ENCODE peak calls at places on chromosomes 4 and X, in eight cellular contexts. U is posterior cingulate gyrus; Q is activated effector memory CD4-positive, alpha-beta T cell treated with Interleukin-2 at 50 U/mL for 16 hours; K is aorta; R is NCI-H526 treated with DMSO at 0.1 percent for 48 hours; L is KBM-7; O is activated naive CD4-positive, alpha-beta T cell treated with anti-CD3 and anti-CD28 coated beads, Interleukin-2, amount 10 ng/mL, durations not matched to agents 7 days and 5 days; V is naive B cell. S is an unnamed sample.

GRCh38 chrX:28229217-28229616 is 248.0 kb upstream of the DCAF8L1 start:
- DNase-seq in K (no peak), Q (no peak), O (no peak), R (no peak), V (no peak), L (no peak), U (no peak), S (no peak)

GRCh38 chr4:155909615-155910226 is 6.2 kb downstream of the TDO2 start:
- DNase-seq in V (no peak), L (no peak), Q (no peak), K (no peak), U (no peak), O (no peak), R (no peak), S (no peak)

GRCh38 chrX:7927259-7928167 is at the start of gene PNPLA4:
- DNase-seq in U (peak; percentile 78), K (peak; percentile 89), L (no peak), O (peak; percentile 86), R (peak; percentile 89), Q (peak; percentile 73), V (peak; percentile 90), S (peak; percentile 81)

GRCh38 chr4:141346144-141346543 is 125.4 kb downstream of the ZNF330 start:
- DNase-seq in L (peak; percentile 42), V (no peak), U (no peak), O (no peak), Q (no peak), R (peak; percentile 19), K (no peak), S (no peak)

GRCh38 chrX:3346436-3347329 is at the start of gene MXRA5:
- DNase-seq in Q (no peak), R (no peak), U (no peak), V (no peak), O (no peak), L (no peak), K (peak; percentile 48), S (peak; percentile 78)

GRCh38 chr4:85747871-85748491 is 273.0 kb downstream of the ARHGAP24 start:
- DNase-seq in L (peak; percentile 70), V (peak; percentile 73), K (no peak), O (no peak), Q (no peak), R (peak; percentile 15), U (no peak), S (no peak)

GRCh38 chr4:15690020-15690809 is 8.6 kb downstream of the FAM200B start:
- DNase-seq in L (no peak), Q (no peak), R (no peak), K (no peak), O (no peak), V (no peak), U (no peak), S (no peak)

GRCh38 chr4:108834787-108835384 is 72.0 kb upstream of the ETNPPL start:
- DNase-seq in U (no peak), O (no peak), K (no peak), V (no peak), L (peak; percentile 67), R (peak; percentile 52), Q (no peak), S (no peak)

GRCh38 chr4:40099010-40099409 is 42.4 kb downstream of the N4BP2 start:
- DNase-seq in O (no peak), V (no peak), R (no peak), L (no peak), Q (no peak), U (no peak), K (no peak), S (no peak)

GRCh38 chr4:158965208-158965607 is 137.7 kb upstream of the RAPGEF2 start:
- DNase-seq in O (no peak), U (no peak), Q (no peak), K (no peak), V (no peak), R (no peak), L (no peak), S (no peak)

GRCh38 chr4:148261861-148262260 is 180.4 kb downstream of the NR3C2 start:
- DNase-seq in K (no peak), U (no peak), R (no peak), Q (no peak), V (no peak), L (no peak), O (no peak), S (no peak)

GRCh38 chr4:182017038-182017437 is 226.2 kb upstream of the TENM3 start:
- DNase-seq in V (no peak), R (no peak), K (no peak), L (no peak), O (no peak), Q (no peak), U (no peak), S (no peak)

GRCh38 chr4:78493731-78494130 is 57.8 kb upstream of the ANXA3 start:
- DNase-seq in K (no peak), U (no peak), L (no peak), R (no peak), O (no peak), Q (no peak), V (no peak), S (no peak)

GRCh38 chrX:41522071-41522470 is 74.9 kb downstream of the NYX start:
- DNase-seq in L (no peak), V (no peak), Q (no peak), R (no peak), O (no peak), K (no peak), U (peak; percentile 27), S (no peak)

GRCh38 chr4:79253930-79254329 is 71.9 kb downstream of the NAA11 start:
- DNase-seq in O (no peak), V (no peak), R (no peak), U (no peak), L (no peak), K (no peak), Q (no peak), S (no peak)

GRCh38 chr4:142267101-142267500 is 579.0 kb downstream of the INPP4B start:
- DNase-seq in K (no peak), V (no peak), L (no peak), O (no peak), Q (no peak), U (no peak), R (no peak), S (no peak)

GRCh38 chr4:35364321-35364870 is 879.9 kb downstream of the ARAP2 start:
- DNase-seq in R (no peak), O (no peak), L (no peak), K (no peak), U (no peak), Q (no peak), V (no peak), S (no peak)

GRCh38 chrX:48475774-48476577 is at the start of gene FTSJ1:
- DNase-seq in V (peak; percentile 88), L (peak; percentile 98), U (peak; percentile 91), K (peak; percentile 94), R (peak; percentile 71), O (peak; percentile 94), Q (peak; percentile 85), S (peak; percentile 83)

GRCh38 chr4:2266181-2266580 is 4.3 kb upstream of the MXD4 start:
- DNase-seq in O (no peak), K (peak; percentile 77), R (no peak), V (no peak), Q (no peak), L (no peak), U (no peak), S (no peak)

GRCh38 chr4:168514249-168514852 is 17.5 kb downstream of the PALLD start:
- DNase-seq in K (no peak), O (no peak), Q (no peak), V (no peak), R (peak; percentile 6), L (peak; percentile 38), U (no peak), S (no peak)

GRCh38 chr4:152536545-152537182 is 772 bp upstream of the FBXW7 start:
- DNase-seq in K (no peak), R (peak; percentile 47), O (peak; percentile 85), V (no peak), U (no peak), L (no peak), Q (no peak), S (no peak)

GRCh38 chr4:123640271-123640670 is 243.7 kb downstream of the SPRY1 start:
- DNase-seq in Q (no peak), O (no peak), V (no peak), L (no peak), U (no peak), K (no peak), R (no peak), S (no peak)

GRCh38 chr4:102420563-102421221 is 75.4 kb upstream of the SLC39A8 start:
- DNase-seq in L (peak; percentile 40), O (no peak), Q (no peak), R (no peak), U (no peak), V (no peak), K (no peak), S (no peak)

S was measured in type B pancreatic cell.